ENCODE peak calls at places on chromosomes 13 and 19, in four cellular contexts. G is H1, R is HepG2, W is GM12878. N is an unnamed sample.

GRCh38 chr19:16034958-16035560 is 41.2 kb upstream of the TPM4 start:
- DNase-seq in W (no peak), R (no peak), G (no peak), N (no peak)

GRCh38 chr13:58804832-58805231 is 1173.3 kb downstream of the PCDH17 start:
- DNase-seq in G (no peak), W (no peak), R (no peak), N (no peak)

GRCh38 chr13:57925250-57925649 is 293.7 kb downstream of the PCDH17 start:
- DNase-seq in R (no peak), G (no peak), W (no peak), N (no peak)

GRCh38 chr13:113951246-113951999 is 22.5 kb downstream of the C13orf46 start:
- DNase-seq in G (peak), R (peak), W (no peak), N (peak)

GRCh38 chr19:19595171-19595701 is 23.3 kb downstream of the PBX4 start:
- DNase-seq in W (no peak), G (no peak), R (no peak), N (no peak)

GRCh38 chr19:57068921-57069697 is 50.7 kb upstream of the USP29 start:
- DNase-seq in G (peak), R (peak), W (no peak), N (peak)

GRCh38 chr19:43674630-43674982 is 4.6 kb upstream of the PLAUR start:
- DNase-seq in W (no peak), G (no peak), R (no peak), N (no peak)

GRCh38 chr19:45772130-45772880 is 3.3 kb upstream of the SIX5 start:
- DNase-seq in W (no peak), G (no peak), R (no peak), N (no peak)

GRCh38 chr19:18985257-18985656 is 44.2 kb upstream of the HOMER3 start:
- DNase-seq in G (no peak), R (no peak), W (no peak), N (no peak)

GRCh38 chr19:35805518-35806102 is 7.0 kb downstream of the PRODH2 start:
- DNase-seq in W (no peak), R (no peak), G (no peak), N (no peak)

GRCh38 chr13:113857531-113858195 is 6.2 kb downstream of the GAS6 start:
- DNase-seq in W (no peak), R (no peak), G (peak), N (no peak)

GRCh38 chr13:110358381-110358780 is 51.3 kb downstream of the COL4A2 start:
- DNase-seq in W (no peak), R (no peak), G (no peak), N (no peak)

GRCh38 chr19:39080431-39080830 is 3.7 kb upstream of the ACP7 start:
- DNase-seq in W (no peak), G (no peak), R (no peak), N (no peak)

GRCh38 chr13:67296511-67296910 is 66.4 kb upstream of the PCDH9 start:
- DNase-seq in R (no peak), G (no peak), W (no peak), N (no peak)

GRCh38 chr13:27978301-27978968 is 9.3 kb upstream of the CDX2 start:
- DNase-seq in G (peak), W (no peak), R (no peak), N (no peak)

GRCh38 chr19:46659151-46660007 is 1.6 kb downstream of the DACT3 start:
- DNase-seq in R (no peak), G (peak), W (no peak), N (no peak)

GRCh38 chr19:30584121-30584520 is 211.9 kb downstream of the ZNF536 start:
- DNase-seq in G (no peak), W (no peak), R (no peak), N (no peak)

GRCh38 chr19:51507209-51507608 is 5.6 kb upstream of the SIGLEC12 start:
- DNase-seq in R (no peak), G (no peak), W (no peak), N (no peak)

GRCh38 chr19:6066661-6067646 is 43.3 kb downstream of the RFX2 start:
- DNase-seq in G (peak), W (no peak), R (peak), N (peak)

DNA sequence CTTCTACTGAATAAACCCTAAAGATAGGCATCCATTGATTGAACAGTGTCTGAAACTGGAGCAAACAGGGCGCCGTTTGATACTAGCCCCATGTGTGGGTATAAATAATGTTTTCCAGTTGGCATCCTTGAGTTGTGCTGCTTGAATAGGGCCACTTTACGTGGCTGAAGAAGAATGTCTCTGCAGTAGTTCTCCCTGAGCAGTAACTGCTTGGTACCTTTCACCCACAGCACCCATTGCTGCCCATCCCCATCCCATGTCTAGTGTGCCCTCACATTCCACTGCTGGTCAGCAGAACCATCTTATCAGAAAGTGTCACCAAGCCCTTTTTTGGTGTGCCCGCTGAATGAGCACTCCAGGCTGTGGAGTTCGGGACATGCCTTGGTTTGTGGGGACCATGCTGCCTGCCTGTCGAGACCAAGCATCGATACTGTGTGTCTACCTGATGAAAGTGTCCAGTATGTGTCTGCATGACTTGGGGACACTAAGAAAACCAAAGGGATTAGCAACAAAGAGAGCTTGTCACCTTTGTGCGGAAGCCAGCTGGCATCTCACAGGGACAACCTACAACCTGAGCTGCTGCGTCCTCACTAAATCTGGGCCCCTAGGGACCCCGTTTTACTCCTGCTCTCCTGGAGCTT is 162.0 kb downstream of the TM9SF2 start:
- DNase-seq in W (no peak), G (peak), R (no peak), N (no peak)
- TF ChIP-seq ZNF274 in W (no peak), G (no peak), R (no peak), N (no peak)

DNA sequence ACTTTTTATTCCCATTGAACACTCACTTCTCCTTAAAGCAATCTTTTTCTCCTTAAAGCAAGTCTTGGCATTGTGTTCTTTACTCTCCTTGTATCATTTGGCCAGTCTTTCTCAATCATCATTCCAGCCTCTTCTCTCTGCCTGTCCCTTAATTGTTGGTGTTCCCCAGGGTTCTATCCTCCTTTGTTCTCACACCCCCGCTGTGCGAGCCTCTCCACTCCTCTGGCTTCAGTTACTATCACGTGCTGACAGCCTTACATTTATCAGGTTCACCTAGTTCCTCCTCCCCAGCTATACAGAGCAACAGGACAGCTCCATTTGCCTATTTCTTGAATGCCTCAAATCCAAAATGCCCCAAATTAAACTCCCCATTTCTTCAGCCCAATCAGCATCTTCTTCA is 24.6 kb downstream of the CYSLTR2 start:
- DNase-seq in R (no peak), W (no peak), G (no peak), N (no peak)
- TF ChIP-seq SUZ12 in R (no peak), W (no peak), G (no peak), N (no peak)

DNA sequence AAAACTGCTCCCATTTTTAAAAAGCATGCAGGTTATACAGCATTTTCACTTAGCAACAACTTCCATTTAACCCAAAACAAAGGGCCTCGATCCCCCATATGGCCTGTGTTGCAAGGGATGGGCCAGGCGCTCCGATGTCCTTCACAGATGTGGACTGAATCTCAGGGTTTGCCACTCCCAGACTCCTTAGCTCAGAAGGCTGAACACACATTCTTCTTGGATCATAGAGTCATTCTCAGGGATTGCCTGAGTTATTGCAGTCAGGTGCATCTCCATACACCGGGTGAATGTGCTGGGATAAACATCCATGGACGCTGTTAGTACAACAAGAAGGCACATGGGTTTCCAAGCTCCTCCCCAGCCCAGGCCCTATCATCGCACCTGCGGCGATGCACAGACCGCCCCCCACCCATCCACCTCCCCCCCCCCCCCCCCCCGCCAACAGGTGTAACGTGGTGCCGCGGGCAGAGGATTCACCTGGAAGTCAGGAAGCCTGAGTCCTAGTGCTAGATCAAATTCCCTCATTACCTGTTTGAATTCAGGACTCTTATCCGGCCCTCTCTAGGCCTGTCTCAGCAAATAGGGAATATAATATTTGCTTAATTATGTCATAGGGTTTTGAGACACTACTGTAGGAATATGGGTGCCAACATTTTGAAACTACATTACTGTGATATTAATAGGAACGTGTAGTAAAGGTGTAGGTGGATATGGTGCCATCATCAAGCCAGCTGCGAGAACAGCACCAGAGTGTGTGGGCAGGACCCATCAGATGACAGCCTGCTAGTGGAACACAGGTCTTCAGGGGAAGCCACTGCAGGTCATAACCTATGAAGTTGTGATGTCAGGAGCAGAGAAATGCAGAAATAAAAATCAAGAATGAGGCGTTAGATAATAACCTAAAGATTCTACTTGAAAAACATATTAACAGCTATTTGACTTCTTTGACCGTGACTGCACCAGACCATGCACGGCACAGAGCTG is 110.9 kb downstream of the SACS start:
- DNase-seq in G (no peak), R (no peak), W (no peak), N (no peak)
- H3K9ac ChIP-seq in G (no peak), R (no peak), W (no peak), N (no peak)

DNA sequence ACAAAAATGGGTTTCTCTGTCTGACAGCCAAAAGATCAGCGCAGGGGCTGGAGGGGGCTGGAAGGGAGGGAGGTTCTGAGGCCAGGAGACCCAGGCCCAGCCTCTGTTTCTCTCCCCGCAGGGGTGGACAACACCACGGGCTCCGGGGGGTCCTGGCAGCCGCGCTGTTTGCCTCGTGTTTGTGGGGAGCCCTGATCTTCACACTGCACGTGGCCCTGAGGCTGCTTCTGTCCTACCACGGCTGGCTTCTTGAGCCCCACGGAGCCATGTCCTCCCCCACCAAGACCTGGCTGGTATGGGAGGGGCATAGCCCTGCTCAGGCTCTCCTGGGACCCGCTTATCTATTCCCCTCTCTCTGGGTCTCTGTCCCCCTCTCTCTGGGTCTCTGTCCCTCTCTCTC is 9.6 kb downstream of the CPT1C start:
- DNase-seq in G (no peak), W (no peak), R (no peak), N (no peak)
- TF ChIP-seq ZNF274 in G (no peak), W (no peak), R (no peak), N (no peak)

GRCh38 chr13:30906411-30906990 is 430 bp downstream of the MEDAG start:
- DNase-seq in W (no peak), G (peak), R (no peak), N (no peak)

GRCh38 chr13:30907167-30907761 is 1.2 kb downstream of the MEDAG start:
- DNase-seq in W (no peak), R (peak), G (no peak), N (no peak)

GRCh38 chr13:30908416-30908980 is 2.4 kb downstream of the MEDAG start:
- DNase-seq in W (no peak), R (no peak), G (no peak), N (no peak)

GRCh38 chr13:30904043-30904442 is 2.0 kb upstream of the MEDAG start:
- DNase-seq in G (no peak), R (no peak), W (no peak), N (no peak)

GRCh38 chr13:30905932-30906383 is at the start of gene MEDAG:
- DNase-seq in G (no peak), R (no peak), W (no peak), N (no peak)
- TF ChIP-seq SUZ12 in G (no peak), R (no peak), W (no peak), N (no peak)

DNA sequence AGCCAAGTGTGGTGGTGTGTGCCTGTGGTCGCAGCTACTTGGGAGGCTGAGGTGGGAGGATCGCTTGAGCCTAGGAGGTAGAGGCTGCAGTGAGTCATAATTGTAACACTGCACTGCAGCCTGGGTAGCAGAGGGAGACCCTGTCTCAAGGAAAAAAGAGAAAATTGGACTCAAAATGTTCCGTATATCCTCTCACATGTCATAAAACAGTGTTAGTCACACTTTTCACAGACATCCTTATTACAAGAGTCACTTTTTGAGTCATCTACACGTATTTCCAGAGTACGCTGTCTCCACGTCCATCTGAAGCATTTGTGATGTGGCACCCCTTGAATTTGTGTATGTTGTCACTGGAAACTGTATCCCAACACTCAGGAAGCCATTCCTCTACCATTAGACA is 133.0 kb downstream of the SIPA1L3 start:
- DNase-seq in R (no peak), G (no peak), W (no peak), N (no peak)
- H3K9ac ChIP-seq in R (no peak), G (no peak), W (no peak), N (no peak)